ENCODE peak calls at places on chromosomes 16 and 17, in six cellular contexts. One of them, this sample, is unnamed.
A peak's percentile ranks its signal among the peaks of the same experiment; 100 is the strongest.

GRCh38 chr17:37283414-37283961 is 92.3 kb upstream of the C17orf78 start:
- DNase-seq in pulmonary artery endothelial cell: no peak
- DNase-seq in left lung: no peak
- DNase-seq in esophagus squamous epithelium: no peak
- DNase-seq in cardiac muscle cell: peak; percentile 59
- DNase-seq in posterior cingulate gyrus: no peak
- DNase-seq in this sample: no peak

GRCh38 chr16:27591837-27592236 is 41.9 kb downstream of the KATNIP start:
- DNase-seq in posterior cingulate gyrus: no peak
- DNase-seq in cardiac muscle cell: no peak
- DNase-seq in pulmonary artery endothelial cell: no peak
- DNase-seq in left lung: no peak
- DNase-seq in esophagus squamous epithelium: no peak
- DNase-seq in this sample: no peak

GRCh38 chr17:2688351-2689342 is 22.9 kb downstream of the CLUH start:
- DNase-seq in cardiac muscle cell: no peak
- DNase-seq in left lung: peak; percentile 78
- DNase-seq in esophagus squamous epithelium: no peak
- DNase-seq in posterior cingulate gyrus: no peak
- DNase-seq in pulmonary artery endothelial cell: no peak
- DNase-seq in this sample: peak; percentile 39

GRCh38 chr17:76441681-76442340 is 11.1 kb downstream of the UBE2O start:
- DNase-seq in pulmonary artery endothelial cell: no peak
- DNase-seq in left lung: no peak
- DNase-seq in posterior cingulate gyrus: no peak
- DNase-seq in cardiac muscle cell: no peak
- DNase-seq in esophagus squamous epithelium: no peak
- DNase-seq in this sample: no peak

GRCh38 chr17:57975044-57975443 is 13.0 kb downstream of the VEZF1 start:
- DNase-seq in left lung: no peak
- DNase-seq in posterior cingulate gyrus: no peak
- DNase-seq in cardiac muscle cell: peak; percentile 46
- DNase-seq in pulmonary artery endothelial cell: no peak
- DNase-seq in esophagus squamous epithelium: no peak
- DNase-seq in this sample: no peak

GRCh38 chr17:50165867-50166517 is at the start of gene SGCA:
- DNase-seq in posterior cingulate gyrus: no peak
- DNase-seq in cardiac muscle cell: no peak
- DNase-seq in pulmonary artery endothelial cell: no peak
- DNase-seq in esophagus squamous epithelium: no peak
- DNase-seq in left lung: peak; percentile 59
- DNase-seq in this sample: no peak

GRCh38 chr16:57093845-57094564 is 1.6 kb downstream of the CPNE2 start:
- DNase-seq in left lung: no peak
- DNase-seq in posterior cingulate gyrus: no peak
- DNase-seq in esophagus squamous epithelium: no peak
- DNase-seq in pulmonary artery endothelial cell: no peak
- DNase-seq in cardiac muscle cell: no peak
- DNase-seq in this sample: no peak

GRCh38 chr17:43871947-43872690 is 25.1 kb downstream of the CD300LG start:
- DNase-seq in posterior cingulate gyrus: no peak
- DNase-seq in pulmonary artery endothelial cell: no peak
- DNase-seq in cardiac muscle cell: no peak
- DNase-seq in esophagus squamous epithelium: no peak
- DNase-seq in left lung: no peak
- DNase-seq in this sample: no peak

GRCh38 chr16:11449716-11450115 is 104.5 kb downstream of the RMI2 start:
- DNase-seq in esophagus squamous epithelium: no peak
- DNase-seq in left lung: peak; percentile 63
- DNase-seq in pulmonary artery endothelial cell: no peak
- DNase-seq in cardiac muscle cell: no peak
- DNase-seq in posterior cingulate gyrus: no peak
- DNase-seq in this sample: no peak

GRCh38 chr17:32936157-32936893 is 8.4 kb downstream of the TMEM98 start:
- DNase-seq in cardiac muscle cell: no peak
- DNase-seq in pulmonary artery endothelial cell: no peak
- DNase-seq in left lung: no peak
- DNase-seq in esophagus squamous epithelium: no peak
- DNase-seq in posterior cingulate gyrus: no peak
- DNase-seq in this sample: no peak

GRCh38 chr16:87945351-87946042 is 5.7 kb upstream of the BANP start:
- DNase-seq in cardiac muscle cell: peak; percentile 84
- DNase-seq in esophagus squamous epithelium: no peak
- DNase-seq in left lung: peak; percentile 94
- DNase-seq in pulmonary artery endothelial cell: peak; percentile 40
- DNase-seq in posterior cingulate gyrus: peak; percentile 83
- DNase-seq in this sample: no peak

GRCh38 chr17:34413443-34414076 is 50.5 kb upstream of the CCL1 start:
- DNase-seq in pulmonary artery endothelial cell: no peak
- DNase-seq in cardiac muscle cell: peak; percentile 34
- DNase-seq in esophagus squamous epithelium: no peak
- DNase-seq in left lung: no peak
- DNase-seq in posterior cingulate gyrus: peak; percentile 66
- DNase-seq in this sample: no peak

GRCh38 chr17:73986641-73987177 is 216.8 kb upstream of the RPL38 start:
- DNase-seq in posterior cingulate gyrus: no peak
- DNase-seq in esophagus squamous epithelium: no peak
- DNase-seq in pulmonary artery endothelial cell: no peak
- DNase-seq in cardiac muscle cell: no peak
- DNase-seq in left lung: no peak
- DNase-seq in this sample: no peak

GRCh38 chr16:81319221-81319912 is 4.6 kb downstream of the GAN start:
- DNase-seq in pulmonary artery endothelial cell: no peak
- DNase-seq in cardiac muscle cell: peak; percentile 53
- DNase-seq in left lung: no peak
- DNase-seq in posterior cingulate gyrus: no peak
- DNase-seq in esophagus squamous epithelium: no peak
- DNase-seq in this sample: no peak

GRCh38 chr17:81648707-81649085 is 7.6 kb downstream of the PDE6G start:
- DNase-seq in cardiac muscle cell: no peak
- DNase-seq in esophagus squamous epithelium: no peak
- DNase-seq in posterior cingulate gyrus: no peak
- DNase-seq in left lung: peak; percentile 57
- DNase-seq in pulmonary artery endothelial cell: no peak
- DNase-seq in this sample: no peak

GRCh38 chr16:56637814-56638750 is at the start of gene MT1A:
- DNase-seq in left lung: peak; percentile 89
- DNase-seq in posterior cingulate gyrus: peak; percentile 31
- DNase-seq in esophagus squamous epithelium: no peak
- DNase-seq in cardiac muscle cell: peak; percentile 65
- DNase-seq in pulmonary artery endothelial cell: no peak
- DNase-seq in this sample: peak; percentile 25

GRCh38 chr17:48543854-48544355 is 1.0 kb downstream of the HOXB2 start:
- DNase-seq in pulmonary artery endothelial cell: no peak
- DNase-seq in posterior cingulate gyrus: no peak
- DNase-seq in esophagus squamous epithelium: no peak
- DNase-seq in cardiac muscle cell: peak; percentile 52
- DNase-seq in left lung: no peak
- DNase-seq in this sample: no peak

GRCh38 chr17:1958134-1958881 is 66.8 kb downstream of the RTN4RL1 start:
- DNase-seq in esophagus squamous epithelium: no peak
- DNase-seq in pulmonary artery endothelial cell: no peak
- DNase-seq in left lung: no peak
- DNase-seq in cardiac muscle cell: peak; percentile 15
- DNase-seq in posterior cingulate gyrus: no peak
- DNase-seq in this sample: no peak

GRCh38 chr17:55690105-55690508 is 32.6 kb downstream of the TMEM100 start:
- DNase-seq in left lung: no peak
- DNase-seq in pulmonary artery endothelial cell: no peak
- DNase-seq in esophagus squamous epithelium: no peak
- DNase-seq in cardiac muscle cell: peak; percentile 24
- DNase-seq in posterior cingulate gyrus: no peak
- DNase-seq in this sample: no peak

GRCh38 chr17:14471052-14471451 is 170.2 kb downstream of the HS3ST3B1 start:
- DNase-seq in esophagus squamous epithelium: no peak
- DNase-seq in posterior cingulate gyrus: no peak
- DNase-seq in left lung: no peak
- DNase-seq in cardiac muscle cell: peak; percentile 0
- DNase-seq in pulmonary artery endothelial cell: no peak
- DNase-seq in this sample: no peak

GRCh38 chr16:25052530-25052929 is 37.4 kb upstream of the ARHGAP17 start:
- DNase-seq in posterior cingulate gyrus: no peak
- DNase-seq in pulmonary artery endothelial cell: no peak
- DNase-seq in cardiac muscle cell: no peak
- DNase-seq in left lung: no peak
- DNase-seq in esophagus squamous epithelium: no peak
- DNase-seq in this sample: no peak

GRCh38 chr17:27576429-27577123 is 54.4 kb upstream of the LGALS9 start:
- DNase-seq in esophagus squamous epithelium: no peak
- DNase-seq in posterior cingulate gyrus: no peak
- DNase-seq in left lung: no peak
- DNase-seq in cardiac muscle cell: peak; percentile 45
- DNase-seq in pulmonary artery endothelial cell: no peak
- DNase-seq in this sample: no peak

GRCh38 chr17:77995146-77995852 is 36.8 kb downstream of the TNRC6C start:
- DNase-seq in pulmonary artery endothelial cell: no peak
- DNase-seq in left lung: no peak
- DNase-seq in posterior cingulate gyrus: no peak
- DNase-seq in esophagus squamous epithelium: no peak
- DNase-seq in cardiac muscle cell: no peak
- DNase-seq in this sample: no peak

GRCh38 chr16:50862818-50863672 is 121.2 kb downstream of the CYLD start:
- DNase-seq in cardiac muscle cell: no peak
- DNase-seq in pulmonary artery endothelial cell: no peak
- DNase-seq in esophagus squamous epithelium: no peak
- DNase-seq in left lung: no peak
- DNase-seq in posterior cingulate gyrus: peak; percentile 70
- DNase-seq in this sample: no peak

GRCh38 chr16:56667581-56668571 is at the start of gene MT1G:
- DNase-seq in cardiac muscle cell: peak; percentile 56
- DNase-seq in posterior cingulate gyrus: no peak
- DNase-seq in esophagus squamous epithelium: no peak
- DNase-seq in pulmonary artery endothelial cell: no peak
- DNase-seq in left lung: peak; percentile 83
- DNase-seq in this sample: no peak

GRCh38 chr17:76547642-76548202 is 7.9 kb downstream of the PRCD start:
- DNase-seq in cardiac muscle cell: no peak
- DNase-seq in left lung: no peak
- DNase-seq in pulmonary artery endothelial cell: no peak
- DNase-seq in esophagus squamous epithelium: no peak
- DNase-seq in posterior cingulate gyrus: no peak
- DNase-seq in this sample: no peak

GRCh38 chr16:11602321-11602720 is 15.6 kb upstream of the LITAF start:
- DNase-seq in posterior cingulate gyrus: no peak
- DNase-seq in pulmonary artery endothelial cell: no peak
- DNase-seq in esophagus squamous epithelium: no peak
- DNase-seq in cardiac muscle cell: no peak
- DNase-seq in left lung: no peak
- DNase-seq in this sample: no peak

GRCh38 chr16:87383522-87384161 is at the start of gene FBXO31:
- DNase-seq in cardiac muscle cell: peak; percentile 92
- DNase-seq in posterior cingulate gyrus: peak; percentile 90
- DNase-seq in pulmonary artery endothelial cell: peak; percentile 71
- DNase-seq in esophagus squamous epithelium: peak; percentile 41
- DNase-seq in left lung: peak; percentile 97
- DNase-seq in this sample: no peak

GRCh38 chr16:86429663-86430062 is 80.7 kb upstream of the FOXF1 start:
- DNase-seq in pulmonary artery endothelial cell: no peak
- DNase-seq in cardiac muscle cell: no peak
- DNase-seq in left lung: no peak
- DNase-seq in posterior cingulate gyrus: no peak
- DNase-seq in esophagus squamous epithelium: no peak
- DNase-seq in this sample: no peak

GRCh38 chr16:59543641-59544040 is 809.5 kb upstream of the GOT2 start:
- DNase-seq in left lung: no peak
- DNase-seq in esophagus squamous epithelium: no peak
- DNase-seq in pulmonary artery endothelial cell: no peak
- DNase-seq in posterior cingulate gyrus: no peak
- DNase-seq in cardiac muscle cell: no peak
- DNase-seq in this sample: no peak

GRCh38 chr16:68574479-68574878 is 35.4 kb downstream of the ZFP90 start:
- DNase-seq in left lung: no peak
- DNase-seq in cardiac muscle cell: no peak
- DNase-seq in pulmonary artery endothelial cell: no peak
- DNase-seq in posterior cingulate gyrus: no peak
- DNase-seq in esophagus squamous epithelium: no peak
- DNase-seq in this sample: no peak

GRCh38 chr16:70478912-70479341 is 24.5 kb downstream of the FCSK start:
- DNase-seq in esophagus squamous epithelium: no peak
- DNase-seq in pulmonary artery endothelial cell: no peak
- DNase-seq in cardiac muscle cell: peak; percentile 9
- DNase-seq in left lung: peak; percentile 52
- DNase-seq in posterior cingulate gyrus: no peak
- DNase-seq in this sample: no peak

GRCh38 chr17:41527076-41528023 is 758 bp downstream of the KRT19 start:
- DNase-seq in esophagus squamous epithelium: no peak
- DNase-seq in pulmonary artery endothelial cell: no peak
- DNase-seq in cardiac muscle cell: peak; percentile 29
- DNase-seq in left lung: peak; percentile 80
- DNase-seq in posterior cingulate gyrus: no peak
- DNase-seq in this sample: no peak

GRCh38 chr16:86874141-86874540 is 295.8 kb downstream of the FOXL1 start:
- DNase-seq in posterior cingulate gyrus: no peak
- DNase-seq in esophagus squamous epithelium: no peak
- DNase-seq in cardiac muscle cell: peak; percentile 20
- DNase-seq in pulmonary artery endothelial cell: no peak
- DNase-seq in left lung: no peak
- DNase-seq in this sample: no peak

GRCh38 chr16:87064731-87065720 is 252.2 kb downstream of the C16orf95 start:
- DNase-seq in left lung: no peak
- DNase-seq in cardiac muscle cell: no peak
- DNase-seq in posterior cingulate gyrus: no peak
- DNase-seq in esophagus squamous epithelium: no peak
- DNase-seq in pulmonary artery endothelial cell: no peak
- DNase-seq in this sample: no peak

GRCh38 chr16:63361032-63361624 is 1324.9 kb upstream of the CDH8 start:
- DNase-seq in left lung: no peak
- DNase-seq in esophagus squamous epithelium: no peak
- DNase-seq in posterior cingulate gyrus: no peak
- DNase-seq in pulmonary artery endothelial cell: peak; percentile 11
- DNase-seq in cardiac muscle cell: peak; percentile 73
- DNase-seq in this sample: no peak

GRCh38 chr16:50489187-50489586 is 59.0 kb upstream of the NKD1 start:
- DNase-seq in cardiac muscle cell: no peak
- DNase-seq in left lung: no peak
- DNase-seq in posterior cingulate gyrus: no peak
- DNase-seq in pulmonary artery endothelial cell: no peak
- DNase-seq in esophagus squamous epithelium: no peak
- DNase-seq in this sample: no peak

GRCh38 chr16:685967-686366 is 1.8 kb upstream of the JMJD8 start:
- DNase-seq in pulmonary artery endothelial cell: no peak
- DNase-seq in posterior cingulate gyrus: no peak
- DNase-seq in cardiac muscle cell: peak; percentile 43
- DNase-seq in left lung: no peak
- DNase-seq in esophagus squamous epithelium: no peak
- DNase-seq in this sample: no peak

GRCh38 chr17:68353121-68353521 is 61.8 kb downstream of the ARSG start:
- DNase-seq in left lung: no peak
- DNase-seq in pulmonary artery endothelial cell: no peak
- DNase-seq in cardiac muscle cell: peak; percentile 9
- DNase-seq in posterior cingulate gyrus: no peak
- DNase-seq in esophagus squamous epithelium: no peak
- DNase-seq in this sample: no peak

GRCh38 chr17:18261146-18261515 is 669 bp downstream of the MIEF2 start:
- DNase-seq in cardiac muscle cell: no peak
- DNase-seq in left lung: peak; percentile 90
- DNase-seq in posterior cingulate gyrus: peak; percentile 45
- DNase-seq in esophagus squamous epithelium: no peak
- DNase-seq in pulmonary artery endothelial cell: no peak
- DNase-seq in this sample: no peak